ENCODE peak calls at places on chromosomes 13 and 19, in five cellular contexts. One of them, this sample, is unnamed.

GRCh38 chr19:39405930-39406655 is 554 bp upstream of the ZFP36 start:
- DNase-seq in Caco-2: no peak
- DNase-seq in ascending aorta: no peak
- DNase-seq in iPS DF 6.9: no peak
- DNase-seq in hepatic stellate cell: no peak
- DNase-seq in this sample: no peak

GRCh38 chr19:16419671-16420394 is 51.9 kb downstream of the EPS15L1 start:
- DNase-seq in Caco-2: no peak
- DNase-seq in ascending aorta: no peak
- DNase-seq in iPS DF 6.9: no peak
- DNase-seq in hepatic stellate cell: no peak
- DNase-seq in this sample: no peak

GRCh38 chr13:70905035-70905434 is 796.8 kb upstream of the KLHL1 start:
- DNase-seq in Caco-2: no peak
- DNase-seq in ascending aorta: no peak
- DNase-seq in iPS DF 6.9: no peak
- DNase-seq in hepatic stellate cell: no peak
- DNase-seq in this sample: no peak

GRCh38 chr19:56162258-56162657 is 13.6 kb upstream of the GALP start:
- DNase-seq in Caco-2: no peak
- DNase-seq in ascending aorta: no peak
- DNase-seq in iPS DF 6.9: no peak
- DNase-seq in hepatic stellate cell: peak; percentile 59
- DNase-seq in this sample: no peak

GRCh38 chr19:10388957-10389356 is 8.6 kb upstream of the TYK2 start:
- DNase-seq in Caco-2: peak; percentile 87
- DNase-seq in ascending aorta: no peak
- DNase-seq in iPS DF 6.9: peak; percentile 87
- DNase-seq in hepatic stellate cell: peak; percentile 69
- DNase-seq in this sample: no peak

GRCh38 chr13:113804017-113804702 is 45.1 kb downstream of the TMEM255B start:
- DNase-seq in Caco-2: no peak
- DNase-seq in ascending aorta: no peak
- DNase-seq in iPS DF 6.9: no peak
- DNase-seq in hepatic stellate cell: no peak
- DNase-seq in this sample: no peak

GRCh38 chr19:48837586-48838191 is 1.4 kb upstream of the HSD17B14 start:
- DNase-seq in Caco-2: no peak
- DNase-seq in ascending aorta: no peak
- DNase-seq in iPS DF 6.9: no peak
- DNase-seq in hepatic stellate cell: no peak
- DNase-seq in this sample: no peak

GRCh38 chr19:46944918-46945628 is 74.6 kb upstream of the NPAS1 start:
- DNase-seq in Caco-2: no peak
- DNase-seq in ascending aorta: peak; percentile 28
- DNase-seq in iPS DF 6.9: peak; percentile 16
- DNase-seq in hepatic stellate cell: peak; percentile 82
- DNase-seq in this sample: no peak

GRCh38 chr13:106129273-106129672 is 406.2 kb downstream of the EFNB2 start:
- DNase-seq in Caco-2: peak; percentile 57
- DNase-seq in ascending aorta: no peak
- DNase-seq in iPS DF 6.9: no peak
- DNase-seq in hepatic stellate cell: no peak
- DNase-seq in this sample: no peak

GRCh38 chr19:6047741-6048231 is 62.5 kb downstream of the RFX2 start:
- DNase-seq in Caco-2: peak; percentile 76
- DNase-seq in ascending aorta: no peak
- DNase-seq in iPS DF 6.9: peak; percentile 43
- DNase-seq in hepatic stellate cell: peak; percentile 65
- DNase-seq in this sample: no peak

GRCh38 chr19:47221080-47221841 is 9.7 kb downstream of the BBC3 start:
- DNase-seq in Caco-2: no peak
- DNase-seq in ascending aorta: no peak
- DNase-seq in iPS DF 6.9: no peak
- DNase-seq in hepatic stellate cell: no peak
- DNase-seq in this sample: no peak

GRCh38 chr13:79907527-79907926 is 426.6 kb downstream of the NDFIP2 start:
- DNase-seq in Caco-2: peak; percentile 22
- DNase-seq in ascending aorta: no peak
- DNase-seq in iPS DF 6.9: no peak
- DNase-seq in hepatic stellate cell: no peak
- DNase-seq in this sample: no peak

GRCh38 chr13:40608308-40608707 is 58.1 kb downstream of the FOXO1 start:
- DNase-seq in Caco-2: no peak
- DNase-seq in ascending aorta: no peak
- DNase-seq in iPS DF 6.9: no peak
- DNase-seq in hepatic stellate cell: no peak
- DNase-seq in this sample: no peak

GRCh38 chr13:107551521-107551920 is 663.8 kb downstream of the LIG4 start:
- DNase-seq in Caco-2: no peak
- DNase-seq in ascending aorta: no peak
- DNase-seq in iPS DF 6.9: no peak
- DNase-seq in hepatic stellate cell: no peak
- DNase-seq in this sample: no peak

GRCh38 chr19:41263850-41264580 is at the start of gene HNRNPUL1:
- DNase-seq in Caco-2: peak; percentile 99
- DNase-seq in ascending aorta: peak; percentile 97
- DNase-seq in iPS DF 6.9: peak; percentile 100
- DNase-seq in hepatic stellate cell: peak; percentile 99
- DNase-seq in this sample: peak; percentile 100

GRCh38 chr19:51293571-51294210 is 17.8 kb upstream of the IGLON5 start:
- DNase-seq in Caco-2: no peak
- DNase-seq in ascending aorta: no peak
- DNase-seq in iPS DF 6.9: no peak
- DNase-seq in hepatic stellate cell: no peak
- DNase-seq in this sample: no peak

GRCh38 chr13:46951516-46951915 is 54.7 kb upstream of the HTR2A start:
- DNase-seq in Caco-2: no peak
- DNase-seq in ascending aorta: no peak
- DNase-seq in iPS DF 6.9: no peak
- DNase-seq in hepatic stellate cell: no peak
- DNase-seq in this sample: no peak

GRCh38 chr13:37481005-37481857 is 117.3 kb downstream of the POSTN start:
- DNase-seq in Caco-2: no peak
- DNase-seq in ascending aorta: no peak
- DNase-seq in iPS DF 6.9: no peak
- DNase-seq in hepatic stellate cell: no peak
- DNase-seq in this sample: no peak

GRCh38 chr13:54029226-54029625 is 1000.6 kb downstream of the OLFM4 start:
- DNase-seq in Caco-2: no peak
- DNase-seq in ascending aorta: no peak
- DNase-seq in iPS DF 6.9: no peak
- DNase-seq in hepatic stellate cell: no peak
- DNase-seq in this sample: no peak

GRCh38 chr19:41111296-41111695 is 2.9 kb upstream of the CYP2F1 start:
- DNase-seq in Caco-2: no peak
- DNase-seq in ascending aorta: no peak
- DNase-seq in iPS DF 6.9: no peak
- DNase-seq in hepatic stellate cell: no peak
- DNase-seq in this sample: no peak

GRCh38 chr19:45470147-45471081 is 2.6 kb downstream of the FOSB start:
- DNase-seq in Caco-2: peak; percentile 47
- DNase-seq in ascending aorta: peak; percentile 39
- DNase-seq in iPS DF 6.9: no peak
- DNase-seq in hepatic stellate cell: peak; percentile 70
- DNase-seq in this sample: no peak

GRCh38 chr13:40503026-40503425 is 163.4 kb downstream of the FOXO1 start:
- DNase-seq in Caco-2: no peak
- DNase-seq in ascending aorta: no peak
- DNase-seq in iPS DF 6.9: no peak
- DNase-seq in hepatic stellate cell: no peak
- DNase-seq in this sample: no peak

GRCh38 chr19:47600246-47601179 is 8.4 kb upstream of the BICRA start:
- DNase-seq in Caco-2: peak; percentile 100
- DNase-seq in ascending aorta: peak; percentile 99
- DNase-seq in iPS DF 6.9: peak; percentile 94
- DNase-seq in hepatic stellate cell: peak; percentile 99
- DNase-seq in this sample: peak; percentile 85

GRCh38 chr13:40993987-40994386 is 25.1 kb downstream of the ELF1 start:
- DNase-seq in Caco-2: peak; percentile 85
- DNase-seq in ascending aorta: no peak
- DNase-seq in iPS DF 6.9: peak; percentile 20
- DNase-seq in hepatic stellate cell: no peak
- DNase-seq in this sample: no peak

GRCh38 chr13:20973886-20974285 is 71.3 kb upstream of the XPO4 start:
- DNase-seq in Caco-2: no peak
- DNase-seq in ascending aorta: no peak
- DNase-seq in iPS DF 6.9: no peak
- DNase-seq in hepatic stellate cell: no peak
- DNase-seq in this sample: no peak

GRCh38 chr19:13817615-13818371 is 22.6 kb downstream of the ZSWIM4 start:
- DNase-seq in Caco-2: peak; percentile 87
- DNase-seq in ascending aorta: no peak
- DNase-seq in iPS DF 6.9: peak; percentile 96
- DNase-seq in hepatic stellate cell: no peak
- DNase-seq in this sample: no peak

GRCh38 chr13:20188649-20189553 is 3.8 kb downstream of the GJB2 start:
- DNase-seq in Caco-2: peak; percentile 30
- DNase-seq in ascending aorta: no peak
- DNase-seq in iPS DF 6.9: no peak
- DNase-seq in hepatic stellate cell: no peak
- DNase-seq in this sample: no peak

GRCh38 chr13:110520431-110521295 is 40.9 kb downstream of the RAB20 start:
- DNase-seq in Caco-2: no peak
- DNase-seq in ascending aorta: peak; percentile 82
- DNase-seq in iPS DF 6.9: no peak
- DNase-seq in hepatic stellate cell: no peak
- DNase-seq in this sample: no peak

GRCh38 chr13:27954406-27954851 is 14.7 kb downstream of the CDX2 start:
- DNase-seq in Caco-2: peak; percentile 82
- DNase-seq in ascending aorta: no peak
- DNase-seq in iPS DF 6.9: no peak
- DNase-seq in hepatic stellate cell: peak; percentile 5
- DNase-seq in this sample: no peak

GRCh38 chr19:39936020-39936419 is 1.6 kb upstream of the FCGBP start:
- DNase-seq in Caco-2: no peak
- DNase-seq in ascending aorta: no peak
- DNase-seq in iPS DF 6.9: no peak
- DNase-seq in hepatic stellate cell: no peak
- DNase-seq in this sample: no peak

GRCh38 chr13:29624997-29625396 is 29.5 kb upstream of the SLC7A1 start:
- DNase-seq in Caco-2: no peak
- DNase-seq in ascending aorta: no peak
- DNase-seq in iPS DF 6.9: no peak
- DNase-seq in hepatic stellate cell: no peak
- DNase-seq in this sample: no peak

GRCh38 chr13:87123987-87124784 is 547.0 kb upstream of the SLITRK5 start:
- DNase-seq in Caco-2: peak; percentile 26
- DNase-seq in ascending aorta: no peak
- DNase-seq in iPS DF 6.9: peak; percentile 13
- DNase-seq in hepatic stellate cell: no peak
- DNase-seq in this sample: peak; percentile 19